ENCODE peak calls at places on chromosome 1, in six cellular contexts. S is ACHN, I is uterus, Y is fibroblast of the conjunctiva, Q is NCI-H1105, O is AG20443. X is an unnamed sample.

GRCh38 chr1:48940946-48941732 is 164.4 kb upstream of the BEND5 start:
- DNase-seq in S (no peak), I (no peak), Y (no peak), Q (no peak), O (no peak), X (no peak)

GRCh38 chr1:16122916-16123315 is 33.0 kb downstream of the EPHA2 start:
- DNase-seq in S (peak), I (peak), Y (no peak), Q (no peak), O (peak), X (no peak)

GRCh38 chr1:68301538-68301937 is 69.2 kb upstream of the WLS start:
- DNase-seq in S (no peak), I (no peak), Y (no peak), Q (no peak), O (no peak), X (no peak)

GRCh38 chr1:30904191-30904961 is 4.2 kb downstream of the SDC3 start:
- DNase-seq in S (no peak), I (no peak), Y (no peak), Q (no peak), O (no peak), X (no peak)

GRCh38 chr1:101112051-101112770 is 86.6 kb upstream of the DPH5 start:
- DNase-seq in S (no peak), I (no peak), Y (no peak), Q (no peak), O (no peak), X (no peak)

GRCh38 chr1:212044851-212045250 is 9.3 kb downstream of the DTL start:
- DNase-seq in S (no peak), I (no peak), Y (no peak), Q (no peak), O (no peak), X (no peak)

GRCh38 chr1:156821801-156822200 is 5.2 kb upstream of the SH2D2A start:
- DNase-seq in S (no peak), I (no peak), Y (no peak), Q (no peak), O (peak), X (no peak)

GRCh38 chr1:183101841-183102276 is 78.6 kb downstream of the LAMC1 start:
- DNase-seq in S (no peak), I (no peak), Y (no peak), Q (no peak), O (peak), X (no peak)

GRCh38 chr1:198605426-198605825 is 33.4 kb upstream of the PTPRC start:
- DNase-seq in S (no peak), I (no peak), Y (no peak), Q (no peak), O (no peak), X (no peak)